ENCODE peak calls at places on chromosomes 2 and 18, in ten cellular contexts. M is MCF 10A, Z is natural killer cell, V is stomach, C is A549, H is Peyer's patch, Q is adrenal gland, X is right lobe of liver, D is foreskin fibroblast, N is mucosa of descending colon. B is an unnamed sample.

GRCh38 chr2:176997074-176997791 is 215.4 kb upstream of the HNRNPA3 start:
- DNase-seq in Q (peak; percentile 45), Z (no peak), D (peak; percentile 21), H (peak; percentile 73), C (peak; percentile 14), X (no peak), N (no peak), V (peak; percentile 26), M (peak; percentile 67), B (no peak)

GRCh38 chr18:59835656-59836379 is 64.0 kb upstream of the PMAIP1 start:
- DNase-seq in X (no peak), D (no peak), C (no peak), V (no peak), Z (no peak), N (no peak), Q (no peak), H (no peak), M (no peak), B (no peak)

GRCh38 chr2:109148347-109148746 is 19.3 kb downstream of the SH3RF3 start:
- DNase-seq in Q (no peak), D (peak; percentile 50), C (no peak), M (no peak), Z (no peak), V (no peak), X (no peak), N (no peak), H (no peak), B (no peak)

GRCh38 chr2:232537079-232537478 is 2.4 kb upstream of the CHRNG start:
- DNase-seq in C (no peak), V (no peak), N (no peak), Q (no peak), H (peak; percentile 45), Z (no peak), X (no peak), D (no peak), M (peak; percentile 39), B (no peak)

GRCh38 chr2:192773044-192773443 is 578.3 kb upstream of the TMEFF2 start:
- DNase-seq in Q (no peak), Z (no peak), D (no peak), X (no peak), V (no peak), M (no peak), N (no peak), H (no peak), C (no peak), B (no peak)

GRCh38 chr2:203565076-203565475 is 30.0 kb upstream of the RAPH1 start:
- DNase-seq in X (no peak), C (no peak), H (no peak), Z (no peak), N (no peak), M (no peak), D (no peak), V (no peak), Q (no peak), B (no peak)

GRCh38 chr18:74290831-74291770 is 662 bp downstream of the CYB5A start:
- DNase-seq in Q (no peak), N (peak; percentile 86), Z (no peak), D (no peak), C (no peak), H (peak; percentile 76), X (peak; percentile 56), M (peak; percentile 64), V (peak; percentile 76), B (no peak)

GRCh38 chr2:220664272-220665107 is 907.6 kb downstream of the EPHA4 start:
- DNase-seq in M (no peak), Q (no peak), N (no peak), H (no peak), Z (no peak), C (no peak), X (no peak), D (peak; percentile 16), V (no peak), B (no peak)

GRCh38 chr2:46436800-46437199 is 42.6 kb upstream of the TMEM247 start:
- DNase-seq in Q (no peak), N (no peak), H (no peak), V (no peak), M (no peak), Z (no peak), D (no peak), X (no peak), C (no peak), B (no peak)

GRCh38 chr2:189057316-189057715 is 83.1 kb downstream of the COL3A1 start:
- DNase-seq in H (no peak), C (no peak), Z (no peak), V (no peak), Q (no peak), X (no peak), M (no peak), N (no peak), D (no peak), B (no peak)

GRCh38 chr2:174633621-174633927 is 36.0 kb upstream of the WIPF1 start:
- DNase-seq in M (no peak), C (no peak), H (no peak), Z (no peak), X (no peak), V (no peak), N (no peak), Q (no peak), D (no peak), B (no peak)

DNA sequence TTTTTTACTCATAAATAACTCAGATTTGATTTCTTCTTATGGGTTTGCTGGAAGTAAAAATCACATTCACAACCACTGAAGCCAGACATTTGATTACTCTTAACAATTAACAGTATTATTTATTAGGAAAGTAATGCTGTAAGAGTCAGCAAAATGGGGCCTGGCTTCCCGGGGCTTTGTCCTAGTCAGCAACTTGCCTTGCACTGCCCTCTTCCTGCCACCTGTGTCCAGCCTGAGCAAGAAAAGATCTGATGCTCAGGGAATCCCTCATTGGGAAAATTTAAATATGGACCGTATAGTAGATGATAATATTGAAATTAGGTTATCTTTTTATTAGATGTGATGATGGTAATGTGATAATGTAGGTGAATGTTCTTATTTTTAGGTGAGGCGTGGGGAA is 30.8 kb upstream of the ACYP2 start:
- DNase-seq in Q (no peak), H (no peak), X (no peak), Z (no peak), D (no peak), V (no peak), M (peak; percentile 40), C (no peak), N (no peak), B (no peak)
- TF ChIP-seq CTCF in Q (no peak), H (no peak), X (peak; percentile 12), Z (no peak), D (peak; percentile 44), V (no peak), M (peak; percentile 31), C (peak; percentile 40), N (no peak), B (peak; percentile 21)

DNA sequence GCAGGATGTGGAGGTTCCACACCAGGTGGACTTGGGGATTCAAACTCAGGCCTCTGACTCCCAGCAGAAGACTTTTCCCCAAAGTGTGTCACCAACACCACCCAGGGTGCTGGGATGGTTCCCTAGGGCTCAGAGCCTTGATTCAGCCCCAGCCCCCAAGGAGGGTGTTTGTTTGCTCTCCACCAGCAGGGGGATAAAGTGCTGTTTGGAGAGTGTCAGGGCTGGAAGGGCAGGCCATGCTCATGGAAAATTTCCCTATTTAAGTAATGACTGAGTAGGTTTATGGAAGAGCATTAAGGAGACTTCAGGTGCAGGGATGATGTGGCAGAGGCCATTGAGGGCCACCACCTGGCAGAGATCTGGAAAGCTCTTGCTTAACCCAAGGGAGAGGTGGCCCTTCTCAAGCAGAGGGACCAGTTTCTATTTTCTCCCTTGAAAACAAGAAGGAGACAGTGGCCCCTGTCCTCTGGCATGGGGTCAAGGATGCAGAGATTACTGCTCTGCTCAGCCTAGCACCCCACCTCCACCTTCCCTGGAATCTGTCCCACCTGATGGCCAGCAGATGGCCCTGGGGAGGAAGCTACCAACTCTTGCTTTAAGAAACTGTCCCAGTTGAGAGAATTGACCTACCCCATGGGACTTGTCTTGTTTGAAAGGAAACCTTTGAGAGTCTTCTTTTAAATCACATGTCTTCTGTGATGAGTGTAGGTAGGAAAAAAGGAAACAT is 122.1 kb downstream of the ACOXL start:
- DNase-seq in M (no peak), D (no peak), N (no peak), H (no peak), Z (no peak), X (no peak), C (peak; percentile 16), Q (no peak), V (no peak), B (no peak)
- TF ChIP-seq CTCF in M (no peak), D (peak; percentile 12), N (no peak), H (no peak), Z (no peak), X (no peak), C (no peak), Q (no peak), V (no peak), B (no peak)

DNA sequence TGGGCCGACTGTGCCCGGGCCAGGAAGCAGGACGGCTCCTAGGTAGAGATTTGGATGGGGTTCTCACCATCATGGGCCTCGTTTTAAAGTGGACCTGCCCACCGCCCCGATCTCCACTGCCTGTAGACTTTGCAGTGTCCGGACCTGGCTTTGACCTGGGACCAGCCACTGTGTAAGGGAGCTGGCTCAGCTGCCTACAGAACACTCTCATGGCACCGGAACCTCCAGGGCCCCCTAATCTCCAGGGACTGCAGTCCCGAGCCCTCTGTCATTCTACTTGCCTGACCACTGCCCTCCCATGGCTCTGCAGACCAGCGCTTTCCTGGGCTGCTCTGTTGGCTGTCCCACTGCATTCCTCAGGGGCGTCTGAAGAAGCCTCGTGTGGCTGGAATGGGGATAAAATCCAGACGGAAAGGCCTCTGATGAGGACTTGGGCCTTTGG is 120.8 kb downstream of the GLI2 start:
- DNase-seq in Z (no peak), C (no peak), D (no peak), M (no peak), X (no peak), N (no peak), V (no peak), H (no peak), Q (no peak), B (no peak)
- TF ChIP-seq CTCF in Z (no peak), C (no peak), D (peak; percentile 38), M (no peak), X (no peak), N (no peak), V (no peak), H (no peak), Q (no peak), B (no peak)

GRCh38 chr2:113274427-113274826 is 4.3 kb downstream of the PAX8 start:
- DNase-seq in X (no peak), V (no peak), Z (no peak), Q (no peak), N (no peak), H (no peak), C (no peak), D (no peak), M (no peak), B (no peak)

GRCh38 chr2:113275556-113276215 is 3.0 kb downstream of the PAX8 start:
- DNase-seq in D (no peak), C (no peak), H (no peak), V (no peak), N (no peak), Z (no peak), Q (no peak), X (no peak), M (no peak), B (no peak)

GRCh38 chr2:113276216-113276905 is 2.4 kb downstream of the PAX8 start:
- DNase-seq in Q (no peak), D (no peak), H (no peak), X (no peak), N (no peak), V (no peak), Z (no peak), M (no peak), C (no peak), B (no peak)

GRCh38 chr2:113272463-113272862 is 6.3 kb downstream of the PAX8 start:
- DNase-seq in V (no peak), X (no peak), D (no peak), M (no peak), C (no peak), Z (no peak), H (no peak), Q (no peak), N (no peak), B (no peak)

GRCh38 chr2:113273031-113273551 is 5.6 kb downstream of the PAX8 start:
- DNase-seq in M (peak; percentile 3), N (no peak), Z (no peak), Q (no peak), V (peak; percentile 33), C (peak; percentile 68), D (peak; percentile 18), H (no peak), X (no peak), B (no peak)
- TF ChIP-seq CTCF in M (peak; percentile 8), N (no peak), Z (no peak), Q (no peak), V (no peak), C (no peak), D (no peak), H (peak; percentile 11), X (no peak), B (no peak)

B was measured in D721Med.